ENCODE peak calls at places on chromosomes 1 and 21, in seven cellular contexts. One of them, this sample, is unnamed.

GRCh38 chr1:175338447-175339135 is 146.0 kb upstream of the KIAA0040 start:
- DNase-seq in HL-60: peak
- DNase-seq in GM12891: peak
- DNase-seq in SK-N-SH: peak
- DNase-seq in sigmoid colon: no peak
- DNase-seq in breast epithelium: no peak
- DNase-seq in endothelial cell of umbilical vein: peak
- DNase-seq in this sample: no peak

GRCh38 chr1:52403566-52404115 is 582 bp downstream of the ORC1 start:
- DNase-seq in GM12891: peak
- DNase-seq in SK-N-SH: peak
- DNase-seq in breast epithelium: no peak
- DNase-seq in HL-60: peak
- DNase-seq in endothelial cell of umbilical vein: peak
- DNase-seq in sigmoid colon: no peak
- DNase-seq in this sample: no peak

GRCh38 chr1:232422098-232422497 is 207.8 kb downstream of the SIPA1L2 start:
- DNase-seq in SK-N-SH: no peak
- DNase-seq in endothelial cell of umbilical vein: peak
- DNase-seq in GM12891: no peak
- DNase-seq in sigmoid colon: no peak
- DNase-seq in breast epithelium: no peak
- DNase-seq in HL-60: no peak
- DNase-seq in this sample: no peak

GRCh38 chr21:27329255-27329851 is 362.5 kb upstream of the ADAMTS5 start:
- DNase-seq in GM12891: no peak
- DNase-seq in breast epithelium: no peak
- DNase-seq in endothelial cell of umbilical vein: no peak
- DNase-seq in sigmoid colon: peak
- DNase-seq in SK-N-SH: no peak
- DNase-seq in HL-60: no peak
- DNase-seq in this sample: no peak

GRCh38 chr1:242245255-242245654 is 246.4 kb upstream of the MAP1LC3C start:
- DNase-seq in GM12891: no peak
- DNase-seq in HL-60: peak
- DNase-seq in sigmoid colon: no peak
- DNase-seq in breast epithelium: no peak
- DNase-seq in SK-N-SH: no peak
- DNase-seq in endothelial cell of umbilical vein: no peak
- DNase-seq in this sample: no peak

GRCh38 chr1:30658014-30658336 is 65.4 kb downstream of the MATN1 start:
- DNase-seq in HL-60: no peak
- DNase-seq in endothelial cell of umbilical vein: no peak
- DNase-seq in sigmoid colon: no peak
- DNase-seq in breast epithelium: no peak
- DNase-seq in SK-N-SH: no peak
- DNase-seq in GM12891: no peak
- DNase-seq in this sample: no peak

GRCh38 chr1:77582905-77583304 is 99.6 kb downstream of the ZZZ3 start:
- DNase-seq in SK-N-SH: no peak
- DNase-seq in sigmoid colon: no peak
- DNase-seq in HL-60: no peak
- DNase-seq in endothelial cell of umbilical vein: no peak
- DNase-seq in breast epithelium: no peak
- DNase-seq in GM12891: no peak
- DNase-seq in this sample: no peak

GRCh38 chr21:45819478-45820170 is 161.9 kb upstream of the COL6A1 start:
- DNase-seq in GM12891: no peak
- DNase-seq in HL-60: no peak
- DNase-seq in endothelial cell of umbilical vein: no peak
- DNase-seq in sigmoid colon: peak
- DNase-seq in SK-N-SH: peak
- DNase-seq in breast epithelium: no peak
- DNase-seq in this sample: no peak

GRCh38 chr1:113870778-113871177 is 734 bp downstream of the PTPN22 start:
- DNase-seq in SK-N-SH: no peak
- DNase-seq in GM12891: no peak
- DNase-seq in breast epithelium: no peak
- DNase-seq in HL-60: no peak
- DNase-seq in sigmoid colon: no peak
- DNase-seq in endothelial cell of umbilical vein: no peak
- DNase-seq in this sample: no peak

GRCh38 chr21:39263372-39263771 is 50.1 kb downstream of the BRWD1 start:
- DNase-seq in SK-N-SH: no peak
- DNase-seq in sigmoid colon: no peak
- DNase-seq in breast epithelium: no peak
- DNase-seq in endothelial cell of umbilical vein: no peak
- DNase-seq in HL-60: no peak
- DNase-seq in GM12891: no peak
- DNase-seq in this sample: no peak

GRCh38 chr1:108791790-108792189 is 45.3 kb downstream of the STXBP3 start:
- DNase-seq in SK-N-SH: no peak
- DNase-seq in HL-60: no peak
- DNase-seq in GM12891: no peak
- DNase-seq in endothelial cell of umbilical vein: no peak
- DNase-seq in sigmoid colon: no peak
- DNase-seq in breast epithelium: no peak
- DNase-seq in this sample: no peak

GRCh38 chr1:180636138-180636537 is 4.3 kb downstream of the XPR1 start:
- DNase-seq in sigmoid colon: no peak
- DNase-seq in GM12891: no peak
- DNase-seq in SK-N-SH: no peak
- DNase-seq in breast epithelium: no peak
- DNase-seq in endothelial cell of umbilical vein: peak
- DNase-seq in HL-60: peak
- DNase-seq in this sample: no peak

GRCh38 chr1:11413907-11414495 is 65.0 kb upstream of the DISP3 start:
- DNase-seq in GM12891: no peak
- DNase-seq in HL-60: no peak
- DNase-seq in breast epithelium: no peak
- DNase-seq in SK-N-SH: no peak
- DNase-seq in sigmoid colon: no peak
- DNase-seq in endothelial cell of umbilical vein: no peak
- DNase-seq in this sample: no peak

GRCh38 chr1:37047487-37047886 is 13.2 kb upstream of the GRIK3 start:
- DNase-seq in HL-60: no peak
- DNase-seq in breast epithelium: no peak
- DNase-seq in GM12891: no peak
- DNase-seq in sigmoid colon: no peak
- DNase-seq in endothelial cell of umbilical vein: no peak
- DNase-seq in SK-N-SH: no peak
- DNase-seq in this sample: no peak

GRCh38 chr1:86207323-86207722 is 50.8 kb upstream of the COL24A1 start:
- DNase-seq in SK-N-SH: no peak
- DNase-seq in sigmoid colon: no peak
- DNase-seq in endothelial cell of umbilical vein: peak
- DNase-seq in HL-60: no peak
- DNase-seq in breast epithelium: no peak
- DNase-seq in GM12891: no peak
- DNase-seq in this sample: no peak

GRCh38 chr1:183228650-183229220 is 42.7 kb downstream of the LAMC2 start:
- DNase-seq in breast epithelium: no peak
- DNase-seq in SK-N-SH: no peak
- DNase-seq in endothelial cell of umbilical vein: no peak
- DNase-seq in sigmoid colon: no peak
- DNase-seq in GM12891: no peak
- DNase-seq in HL-60: no peak
- DNase-seq in this sample: no peak

GRCh38 chr1:57966751-57967406 is 543.0 kb upstream of the DAB1 start:
- DNase-seq in SK-N-SH: no peak
- DNase-seq in endothelial cell of umbilical vein: no peak
- DNase-seq in GM12891: no peak
- DNase-seq in breast epithelium: no peak
- DNase-seq in HL-60: no peak
- DNase-seq in sigmoid colon: no peak
- DNase-seq in this sample: no peak

GRCh38 chr1:62311473-62311943 is 7.7 kb downstream of the KANK4 start:
- DNase-seq in endothelial cell of umbilical vein: no peak
- DNase-seq in breast epithelium: no peak
- DNase-seq in HL-60: no peak
- DNase-seq in GM12891: no peak
- DNase-seq in sigmoid colon: no peak
- DNase-seq in SK-N-SH: no peak
- DNase-seq in this sample: no peak

DNA sequence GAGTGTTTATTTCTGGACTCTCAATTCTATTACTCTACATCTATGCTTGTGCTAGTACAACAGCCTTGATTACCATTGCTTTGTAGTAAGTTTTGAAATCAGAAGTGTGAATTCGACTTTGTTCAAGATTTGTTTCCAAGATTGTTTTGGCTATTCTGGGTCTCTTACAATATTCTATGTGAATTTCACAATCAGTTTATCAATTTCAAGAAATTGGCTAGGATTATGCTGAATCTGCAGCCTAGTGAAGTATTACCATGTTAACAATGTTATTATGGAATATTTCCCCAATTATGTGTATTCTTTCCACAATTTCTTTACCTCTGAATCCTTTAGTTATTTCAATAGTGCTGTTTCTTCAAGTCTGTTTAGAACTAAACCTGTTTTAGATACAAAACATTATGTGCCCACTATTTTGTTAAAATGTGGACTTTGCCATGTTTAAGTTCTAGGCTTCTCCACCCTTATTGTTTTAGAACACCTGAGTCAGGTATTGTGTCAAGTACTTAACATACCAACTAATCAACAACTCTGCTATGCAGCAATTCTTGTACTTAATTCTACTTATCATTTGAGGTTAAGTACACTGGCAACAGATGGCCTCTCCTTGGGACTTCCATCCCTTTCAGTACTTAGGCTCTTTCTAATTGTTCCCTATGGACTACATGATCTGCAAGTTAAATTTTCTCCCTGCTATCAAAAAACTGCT is 19.3 kb downstream of the SFPQ start:
- DNase-seq in endothelial cell of umbilical vein: no peak
- DNase-seq in SK-N-SH: no peak
- DNase-seq in breast epithelium: no peak
- DNase-seq in sigmoid colon: no peak
- DNase-seq in HL-60: no peak
- DNase-seq in GM12891: no peak
- DNase-seq in this sample: no peak
- TF ChIP-seq POLR2AphosphoS5 in endothelial cell of umbilical vein: no peak
- TF ChIP-seq POLR2AphosphoS5 in SK-N-SH: no peak
- TF ChIP-seq POLR2AphosphoS5 in breast epithelium: no peak
- TF ChIP-seq POLR2AphosphoS5 in sigmoid colon: no peak
- TF ChIP-seq POLR2AphosphoS5 in HL-60: no peak
- TF ChIP-seq POLR2AphosphoS5 in GM12891: no peak
- TF ChIP-seq POLR2AphosphoS5 in this sample: peak

GRCh38 chr1:236502972-236503639 is 20.7 kb upstream of the LGALS8 start:
- DNase-seq in SK-N-SH: no peak
- DNase-seq in GM12891: no peak
- DNase-seq in breast epithelium: peak
- DNase-seq in sigmoid colon: peak
- DNase-seq in HL-60: peak
- DNase-seq in endothelial cell of umbilical vein: peak
- DNase-seq in this sample: peak
- TF ChIP-seq POLR2AphosphoS5 in SK-N-SH: no peak
- TF ChIP-seq POLR2AphosphoS5 in GM12891: no peak
- TF ChIP-seq POLR2AphosphoS5 in breast epithelium: no peak
- TF ChIP-seq POLR2AphosphoS5 in sigmoid colon: no peak
- TF ChIP-seq POLR2AphosphoS5 in HL-60: no peak
- TF ChIP-seq POLR2AphosphoS5 in endothelial cell of umbilical vein: peak
- TF ChIP-seq POLR2AphosphoS5 in this sample: peak

DNA sequence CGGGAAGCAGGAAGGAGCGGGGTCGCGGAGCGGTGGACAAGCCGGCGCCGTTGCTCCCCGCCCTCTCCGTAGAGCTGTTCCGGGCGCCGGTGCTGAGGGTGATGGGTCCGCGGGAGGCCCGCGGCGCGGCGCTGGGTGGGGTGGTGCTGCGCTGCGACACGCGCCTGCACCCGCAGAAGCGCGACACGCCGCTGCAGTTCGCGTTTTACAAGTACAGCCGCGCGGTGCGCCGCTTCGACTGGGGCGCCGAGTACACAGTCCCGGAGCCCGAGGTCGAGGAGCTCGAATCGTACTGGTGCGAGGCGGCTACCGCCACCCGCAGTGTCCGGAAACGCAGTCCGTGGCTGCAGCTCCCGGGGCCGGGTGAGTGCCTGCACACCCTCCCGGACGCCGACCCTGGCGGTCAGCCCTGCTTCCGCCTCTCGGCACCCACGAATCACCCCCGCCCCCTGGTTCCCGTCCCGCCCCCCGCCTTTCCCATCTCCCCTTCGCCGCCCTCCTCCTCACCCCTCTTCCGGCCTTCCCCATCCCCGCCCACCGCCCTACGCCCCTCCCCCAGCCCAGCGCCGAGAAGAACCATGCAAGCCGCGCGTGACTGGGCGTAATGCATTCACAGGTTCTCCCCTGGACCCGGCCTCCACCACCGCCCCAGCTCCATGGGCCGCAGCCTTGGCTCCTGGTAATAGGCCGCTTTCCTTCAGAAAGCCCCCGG is 5.4 kb downstream of the FCRLB start:
- DNase-seq in SK-N-SH: peak
- DNase-seq in GM12891: peak
- DNase-seq in sigmoid colon: peak
- DNase-seq in HL-60: peak
- DNase-seq in breast epithelium: peak
- DNase-seq in endothelial cell of umbilical vein: peak
- DNase-seq in this sample: peak
- TF ChIP-seq POLR2AphosphoS5 in SK-N-SH: peak
- TF ChIP-seq POLR2AphosphoS5 in GM12891: peak
- TF ChIP-seq POLR2AphosphoS5 in sigmoid colon: peak
- TF ChIP-seq POLR2AphosphoS5 in HL-60: peak
- TF ChIP-seq POLR2AphosphoS5 in breast epithelium: peak
- TF ChIP-seq POLR2AphosphoS5 in endothelial cell of umbilical vein: no peak
- TF ChIP-seq POLR2AphosphoS5 in this sample: no peak

GRCh38 chr1:196357913-196358312 is 250.3 kb downstream of the KCNT2 start:
- DNase-seq in sigmoid colon: no peak
- DNase-seq in GM12891: no peak
- DNase-seq in breast epithelium: no peak
- DNase-seq in SK-N-SH: no peak
- DNase-seq in HL-60: no peak
- DNase-seq in endothelial cell of umbilical vein: no peak
- DNase-seq in this sample: no peak

GRCh38 chr1:196355206-196355786 is 252.9 kb downstream of the KCNT2 start:
- DNase-seq in GM12891: no peak
- DNase-seq in endothelial cell of umbilical vein: peak
- DNase-seq in breast epithelium: no peak
- DNase-seq in HL-60: no peak
- DNase-seq in sigmoid colon: no peak
- DNase-seq in SK-N-SH: peak
- DNase-seq in this sample: no peak

GRCh38 chr1:196366817-196367495 is 241.3 kb downstream of the KCNT2 start:
- DNase-seq in SK-N-SH: no peak
- DNase-seq in HL-60: no peak
- DNase-seq in endothelial cell of umbilical vein: peak
- DNase-seq in GM12891: no peak
- DNase-seq in sigmoid colon: no peak
- DNase-seq in breast epithelium: no peak
- DNase-seq in this sample: no peak

DNA sequence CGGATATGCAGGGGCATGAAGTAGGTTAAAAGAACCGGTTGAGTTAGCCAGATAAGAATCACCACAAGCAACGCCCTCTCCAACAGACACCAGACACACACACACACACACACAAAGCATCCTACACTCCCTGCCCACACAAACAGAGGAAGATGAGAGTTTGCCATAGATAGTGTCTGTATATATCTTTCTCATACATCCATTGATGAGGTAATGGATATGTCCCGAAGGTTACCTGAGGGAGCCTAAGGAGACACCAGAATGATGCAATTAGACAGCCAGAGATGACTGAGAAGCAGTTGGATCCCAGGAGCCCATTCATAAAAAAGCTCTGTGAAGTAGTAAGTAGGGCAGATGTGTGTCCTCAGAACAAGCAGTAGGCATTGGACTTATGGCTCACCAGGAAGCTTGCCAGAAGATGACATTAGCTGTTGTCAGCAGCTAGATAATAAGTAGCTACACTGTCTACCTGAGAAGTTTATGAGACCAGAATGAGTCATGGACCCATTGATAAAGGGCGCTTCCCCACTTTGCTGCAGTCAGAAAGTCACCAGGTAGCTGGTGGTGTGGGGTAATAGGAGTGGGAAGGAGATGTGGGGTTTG is 247.0 kb downstream of the KCNT2 start:
- DNase-seq in sigmoid colon: no peak
- DNase-seq in endothelial cell of umbilical vein: no peak
- DNase-seq in HL-60: no peak
- DNase-seq in SK-N-SH: no peak
- DNase-seq in GM12891: no peak
- DNase-seq in breast epithelium: no peak
- DNase-seq in this sample: no peak
- TF ChIP-seq POLR2AphosphoS5 in sigmoid colon: no peak
- TF ChIP-seq POLR2AphosphoS5 in endothelial cell of umbilical vein: no peak
- TF ChIP-seq POLR2AphosphoS5 in HL-60: no peak
- TF ChIP-seq POLR2AphosphoS5 in SK-N-SH: no peak
- TF ChIP-seq POLR2AphosphoS5 in GM12891: no peak
- TF ChIP-seq POLR2AphosphoS5 in breast epithelium: no peak
- TF ChIP-seq POLR2AphosphoS5 in this sample: no peak